ENCODE peak calls at places on chromosomes 7 and 10, in four cellular contexts. One of them, this sample, is unnamed.

GRCh38 chr7:55127622-55128081 is 108.8 kb downstream of the EGFR start:
- DNase-seq in transverse colon: peak
- DNase-seq in MCF 10A: peak
- DNase-seq in endothelial cell: no peak
- DNase-seq in this sample: no peak

GRCh38 chr10:123548779-123549178 is 117.4 kb upstream of the GPR26 start:
- DNase-seq in transverse colon: no peak
- DNase-seq in MCF 10A: peak
- DNase-seq in endothelial cell: no peak
- DNase-seq in this sample: no peak

GRCh38 chr10:29174389-29174788 is 114.5 kb upstream of the LYZL1 start:
- DNase-seq in transverse colon: no peak
- DNase-seq in MCF 10A: no peak
- DNase-seq in endothelial cell: no peak
- DNase-seq in this sample: no peak

GRCh38 chr10:126350216-126350992 is 37.9 kb downstream of the ADAM12 start:
- DNase-seq in transverse colon: no peak
- DNase-seq in MCF 10A: peak
- DNase-seq in endothelial cell: no peak
- DNase-seq in this sample: no peak

GRCh38 chr10:77504196-77504869 is 133.3 kb downstream of the KCNMA1 start:
- DNase-seq in transverse colon: no peak
- DNase-seq in MCF 10A: peak
- DNase-seq in endothelial cell: no peak
- DNase-seq in this sample: no peak

GRCh38 chr7:117010375-117011133 is 57.3 kb downstream of the ST7 start:
- DNase-seq in transverse colon: no peak
- DNase-seq in MCF 10A: no peak
- DNase-seq in endothelial cell: no peak
- DNase-seq in this sample: no peak

GRCh38 chr7:95209276-95209675 is 115.1 kb downstream of the PON1 start:
- DNase-seq in transverse colon: no peak
- DNase-seq in MCF 10A: no peak
- DNase-seq in endothelial cell: no peak
- DNase-seq in this sample: no peak

GRCh38 chr7:27094304-27095049 is 1.3 kb downstream of the HOXA1 start:
- DNase-seq in transverse colon: no peak
- DNase-seq in MCF 10A: no peak
- DNase-seq in endothelial cell: no peak
- DNase-seq in this sample: no peak

GRCh38 chr10:1123198-1123597 is 67.0 kb downstream of the WDR37 start:
- DNase-seq in transverse colon: no peak
- DNase-seq in MCF 10A: no peak
- DNase-seq in endothelial cell: no peak
- DNase-seq in this sample: no peak

GRCh38 chr7:142420554-142421362 is 162.9 kb upstream of the PRSS58 start:
- DNase-seq in transverse colon: peak
- DNase-seq in MCF 10A: peak
- DNase-seq in endothelial cell: peak
- DNase-seq in this sample: no peak

GRCh38 chr7:465710-466400 is 53.8 kb downstream of the PDGFA start:
- DNase-seq in transverse colon: no peak
- DNase-seq in MCF 10A: no peak
- DNase-seq in endothelial cell: no peak
- DNase-seq in this sample: no peak

GRCh38 chr7:151095123-151095797 is 9.0 kb downstream of the AGAP3 start:
- DNase-seq in transverse colon: no peak
- DNase-seq in MCF 10A: no peak
- DNase-seq in endothelial cell: no peak
- DNase-seq in this sample: no peak

GRCh38 chr10:13627459-13628310 is 40.9 kb downstream of the PRPF18 start:
- DNase-seq in transverse colon: no peak
- DNase-seq in MCF 10A: peak
- DNase-seq in endothelial cell: no peak
- DNase-seq in this sample: no peak

GRCh38 chr10:61285749-61286148 is 167.4 kb downstream of the TMEM26 start:
- DNase-seq in transverse colon: no peak
- DNase-seq in MCF 10A: no peak
- DNase-seq in endothelial cell: no peak
- DNase-seq in this sample: no peak

GRCh38 chr10:110215751-110216150 is 8.3 kb downstream of the MXI1 start:
- DNase-seq in transverse colon: no peak
- DNase-seq in MCF 10A: no peak
- DNase-seq in endothelial cell: no peak
- DNase-seq in this sample: no peak

GRCh38 chr10:114635797-114636550 is 22.1 kb downstream of the ABLIM1 start:
- DNase-seq in transverse colon: peak
- DNase-seq in MCF 10A: no peak
- DNase-seq in endothelial cell: no peak
- DNase-seq in this sample: no peak

GRCh38 chr10:4670737-4671136 is 155.3 kb upstream of the AKR1E2 start:
- DNase-seq in transverse colon: no peak
- DNase-seq in MCF 10A: peak
- DNase-seq in endothelial cell: no peak
- DNase-seq in this sample: no peak
- TF ChIP-seq CTCF in transverse colon: no peak
- TF ChIP-seq CTCF in MCF 10A: no peak
- TF ChIP-seq CTCF in endothelial cell: no peak
- TF ChIP-seq CTCF in this sample: no peak

GRCh38 chr7:76328390-76328789 is 25.9 kb downstream of the HSPB1 start:
- DNase-seq in transverse colon: no peak
- DNase-seq in MCF 10A: no peak
- DNase-seq in endothelial cell: no peak
- DNase-seq in this sample: no peak
- TF ChIP-seq CTCF in transverse colon: no peak
- TF ChIP-seq CTCF in MCF 10A: no peak
- TF ChIP-seq CTCF in endothelial cell: no peak
- TF ChIP-seq CTCF in this sample: no peak

GRCh38 chr7:32515890-32516550 is 20.7 kb downstream of the AVL9 start:
- DNase-seq in transverse colon: no peak
- DNase-seq in MCF 10A: no peak
- DNase-seq in endothelial cell: no peak
- DNase-seq in this sample: no peak
- TF ChIP-seq CTCF in transverse colon: no peak
- TF ChIP-seq CTCF in MCF 10A: no peak
- TF ChIP-seq CTCF in endothelial cell: no peak
- TF ChIP-seq CTCF in this sample: no peak

DNA sequence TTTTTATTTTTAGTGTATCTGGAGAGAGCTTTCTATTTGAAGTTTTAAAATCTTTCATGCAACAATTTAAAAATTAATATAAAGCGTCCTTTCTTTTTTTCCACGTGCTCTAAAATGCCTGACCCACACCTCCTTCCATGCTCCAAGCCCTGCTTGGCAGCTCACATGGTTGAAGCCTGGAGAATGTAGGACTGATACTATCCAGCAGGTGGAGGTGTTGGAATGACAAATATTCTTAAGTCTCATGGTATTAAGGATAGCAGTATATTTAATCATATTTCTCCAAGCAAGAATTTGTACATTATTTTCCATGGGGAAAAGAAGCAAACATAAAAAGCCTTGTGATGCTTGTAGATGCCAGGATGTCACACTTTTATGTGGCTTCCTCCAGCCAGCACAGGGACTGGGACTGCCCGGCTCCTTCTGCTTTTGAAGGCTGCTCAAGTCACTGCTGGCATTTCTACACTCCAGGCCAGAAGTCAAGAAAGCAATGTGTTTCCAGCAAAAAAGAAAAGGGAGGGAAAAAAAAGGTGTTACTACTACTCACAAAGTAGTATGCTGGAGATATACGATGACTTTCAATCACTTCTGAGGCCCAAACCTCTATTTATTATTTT is 49.7 kb downstream of the BZW2 start:
- DNase-seq in transverse colon: peak
- DNase-seq in MCF 10A: peak
- DNase-seq in endothelial cell: peak
- DNase-seq in this sample: peak
- TF ChIP-seq CTCF in transverse colon: peak
- TF ChIP-seq CTCF in MCF 10A: peak
- TF ChIP-seq CTCF in endothelial cell: peak
- TF ChIP-seq CTCF in this sample: peak

DNA sequence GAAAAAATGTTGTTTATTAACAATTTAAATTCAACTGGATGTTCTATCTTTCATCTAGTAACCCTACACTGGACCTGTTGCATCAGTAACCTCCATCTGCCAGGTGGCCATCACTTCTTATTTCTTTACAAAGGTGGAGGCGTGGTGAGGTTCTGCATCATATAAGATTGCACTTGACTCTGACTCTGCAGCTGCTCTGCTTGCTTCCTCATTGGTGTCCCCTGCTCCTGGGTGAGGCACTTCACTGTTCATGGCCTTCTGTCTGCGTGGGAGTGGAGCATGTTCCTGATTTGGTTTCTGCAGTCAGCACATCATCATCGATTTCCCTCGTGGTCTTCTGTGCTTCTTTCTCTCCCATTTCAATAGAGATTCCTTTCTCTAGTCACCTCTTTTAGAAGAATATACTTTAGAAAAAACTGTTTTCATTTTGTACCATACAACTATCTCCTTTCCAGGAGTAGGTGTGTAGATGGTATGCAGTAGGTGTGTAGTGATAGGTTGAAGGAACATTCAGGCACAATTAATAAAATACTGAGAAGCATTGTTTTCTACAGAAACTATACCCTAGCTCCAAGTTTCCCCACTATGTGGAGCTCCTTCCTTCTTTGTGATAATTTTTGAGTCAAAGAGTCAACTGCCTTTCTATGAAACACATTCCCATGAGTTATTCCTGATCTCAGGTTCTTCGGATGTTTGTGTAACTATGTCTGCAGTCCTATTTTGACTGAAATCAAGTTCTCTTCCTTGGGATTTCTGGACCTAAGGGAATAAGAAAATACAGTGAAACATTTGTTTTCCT is 231.7 kb upstream of the CNTNAP2 start:
- DNase-seq in transverse colon: no peak
- DNase-seq in MCF 10A: no peak
- DNase-seq in endothelial cell: no peak
- DNase-seq in this sample: no peak
- TF ChIP-seq CTCF in transverse colon: no peak
- TF ChIP-seq CTCF in MCF 10A: no peak
- TF ChIP-seq CTCF in endothelial cell: no peak
- TF ChIP-seq CTCF in this sample: no peak

GRCh38 chr7:43136064-43136463 is 23.6 kb downstream of the HECW1 start:
- DNase-seq in transverse colon: no peak
- DNase-seq in MCF 10A: no peak
- DNase-seq in endothelial cell: no peak
- DNase-seq in this sample: no peak

GRCh38 chr7:43124388-43124787 is 11.9 kb downstream of the HECW1 start:
- DNase-seq in transverse colon: no peak
- DNase-seq in MCF 10A: no peak
- DNase-seq in endothelial cell: no peak
- DNase-seq in this sample: no peak

GRCh38 chr7:43135129-43135528 is 22.7 kb downstream of the HECW1 start:
- DNase-seq in transverse colon: no peak
- DNase-seq in MCF 10A: peak
- DNase-seq in endothelial cell: no peak
- DNase-seq in this sample: no peak

DNA sequence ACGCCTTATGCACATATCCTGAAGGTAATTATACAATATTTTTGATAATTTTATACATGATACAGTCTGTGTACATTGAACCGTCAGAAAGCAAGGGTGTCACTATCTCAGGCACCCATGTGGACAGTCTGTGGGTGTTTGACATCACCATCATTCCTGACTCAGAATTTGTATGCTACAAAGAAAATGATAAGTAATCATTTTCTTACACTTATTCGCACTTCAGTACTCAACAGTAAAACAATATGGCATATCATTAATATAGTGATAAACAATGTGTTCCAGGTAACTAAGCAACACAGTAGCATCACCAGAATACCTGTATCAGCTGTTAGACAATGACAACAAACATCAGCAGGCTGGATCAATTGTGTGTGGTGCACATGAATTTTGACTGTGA is 17.9 kb downstream of the HECW1 start:
- DNase-seq in transverse colon: no peak
- DNase-seq in MCF 10A: no peak
- DNase-seq in endothelial cell: no peak
- DNase-seq in this sample: no peak
- TF ChIP-seq CTCF in transverse colon: no peak
- TF ChIP-seq CTCF in MCF 10A: no peak
- TF ChIP-seq CTCF in endothelial cell: no peak
- TF ChIP-seq CTCF in this sample: no peak

GRCh38 chr10:4626919-4627318 is 199.1 kb upstream of the AKR1E2 start:
- DNase-seq in transverse colon: no peak
- DNase-seq in MCF 10A: no peak
- DNase-seq in endothelial cell: no peak
- DNase-seq in this sample: no peak
- TF ChIP-seq CTCF in transverse colon: no peak
- TF ChIP-seq CTCF in MCF 10A: no peak
- TF ChIP-seq CTCF in endothelial cell: no peak
- TF ChIP-seq CTCF in this sample: no peak

GRCh38 chr7:140044251-140044650 is 18.5 kb downstream of the PARP12 start:
- DNase-seq in transverse colon: no peak
- DNase-seq in MCF 10A: no peak
- DNase-seq in endothelial cell: no peak
- DNase-seq in this sample: no peak
- TF ChIP-seq CTCF in transverse colon: no peak
- TF ChIP-seq CTCF in MCF 10A: no peak
- TF ChIP-seq CTCF in endothelial cell: no peak
- TF ChIP-seq CTCF in this sample: no peak

DNA sequence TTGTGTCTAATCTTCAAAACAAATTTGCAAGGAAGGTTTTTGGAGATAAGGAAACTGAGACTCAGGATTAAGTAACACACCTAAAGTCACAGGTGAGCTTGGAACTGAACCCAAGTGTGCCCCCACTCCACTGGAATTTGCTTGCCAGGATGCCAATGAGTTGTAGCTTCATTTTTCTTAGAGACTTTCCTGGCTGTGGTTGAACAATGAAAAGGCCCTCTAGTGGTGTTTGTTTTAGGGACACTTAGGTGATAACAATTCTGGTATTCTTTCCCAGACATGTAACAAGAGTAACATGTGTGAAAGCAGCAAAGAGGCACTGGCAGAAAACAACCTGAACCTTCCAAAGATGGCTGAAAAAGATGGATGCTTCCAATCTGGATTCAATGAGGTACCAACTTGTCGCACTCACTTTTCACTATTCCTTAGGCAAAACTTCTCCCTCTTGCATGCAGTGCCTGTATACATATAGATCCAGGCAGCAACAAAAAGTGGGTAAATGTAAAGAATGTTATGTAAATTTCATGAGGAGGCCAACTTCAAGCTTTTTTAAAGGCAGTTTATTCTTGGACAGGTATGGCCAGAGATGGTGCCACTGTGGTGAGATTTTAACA is 1.5 kb downstream of the IL6 start:
- DNase-seq in transverse colon: no peak
- DNase-seq in MCF 10A: peak
- DNase-seq in endothelial cell: peak
- DNase-seq in this sample: no peak
- TF ChIP-seq CTCF in transverse colon: peak
- TF ChIP-seq CTCF in MCF 10A: peak
- TF ChIP-seq CTCF in endothelial cell: peak
- TF ChIP-seq CTCF in this sample: peak